ENCODE peak calls at places on chromosomes 5 and 9, in four cellular contexts. Q is thoracic aorta, R is astrocyte of the spinal cord, Y is uterus. P is an unnamed sample.

GRCh38 chr9:127450170-127450830 is 906 bp downstream of the RPL12 start:
- DNase-seq in Y (no peak), R (peak; percentile 16), Q (no peak), P (no peak)

GRCh38 chr9:127283917-127284316 is 19.3 kb downstream of the GARNL3 start:
- DNase-seq in R (peak; percentile 48), Q (no peak), Y (peak; percentile 29), P (peak; percentile 46)

GRCh38 chr5:71924325-71924724 is 182.9 kb upstream of the MAP1B start:
- DNase-seq in Q (no peak), R (peak; percentile 39), Y (no peak), P (peak; percentile 9)

GRCh38 chr5:138967806-138968448 is 92.8 kb upstream of the LRRTM2 start:
- DNase-seq in Q (no peak), Y (no peak), R (no peak), P (no peak)

GRCh38 chr9:137589441-137590122 is 730 bp downstream of the ZMYND19 start:
- DNase-seq in Q (no peak), R (no peak), Y (no peak), P (peak; percentile 27)

GRCh38 chr9:121744002-121744686 is 92.7 kb downstream of the DAB2IP start:
- DNase-seq in Y (no peak), R (peak; percentile 56), Q (no peak), P (peak; percentile 50)

GRCh38 chr9:136023401-136024225 is 62.4 kb upstream of the UBAC1 start:
- DNase-seq in Q (no peak), Y (peak; percentile 55), R (peak; percentile 20), P (no peak)

GRCh38 chr5:69035665-69036064 is 58.1 kb upstream of the SLC30A5 start:
- DNase-seq in Y (no peak), Q (no peak), R (no peak), P (peak; percentile 67)

GRCh38 chr9:30774326-30774725 is 1610.1 kb upstream of the ACO1 start:
- DNase-seq in R (no peak), Y (no peak), Q (no peak), P (peak; percentile 10)

GRCh38 chr5:32711693-32712462 is 757 bp downstream of the NPR3 start:
- DNase-seq in Y (no peak), Q (no peak), R (peak; percentile 43), P (peak; percentile 52)

GRCh38 chr9:135980926-135981630 is 19.9 kb upstream of the UBAC1 start:
- DNase-seq in Y (no peak), Q (no peak), R (no peak), P (no peak)

GRCh38 chr9:136829981-136830885 is 12.0 kb upstream of the AJM1 start:
- DNase-seq in Y (no peak), R (no peak), Q (no peak), P (no peak)

GRCh38 chr9:131608469-131609115 is 63.3 kb downstream of the PRRT1B start:
- DNase-seq in Q (peak; percentile 52), R (peak; percentile 85), Y (peak; percentile 76), P (peak; percentile 91)

GRCh38 chr9:4665357-4665756 is 923 bp downstream of the SPATA6L start:
- DNase-seq in Y (no peak), Q (no peak), R (no peak), P (peak; percentile 76)

GRCh38 chr5:9358961-9359686 is 186.8 kb downstream of the SEMA5A start:
- DNase-seq in R (peak; percentile 86), Y (no peak), Q (no peak), P (peak; percentile 60)

GRCh38 chr5:10168254-10168653 is 81.4 kb downstream of the ATPSCKMT start:
- DNase-seq in Y (no peak), Q (no peak), R (no peak), P (no peak)

GRCh38 chr9:118563677-118564076 is 805.6 kb downstream of the BRINP1 start:
- DNase-seq in Q (no peak), R (no peak), Y (no peak), P (peak; percentile 79)

GRCh38 chr9:76652894-76653293 is 111.3 kb upstream of the PCA3 start:
- DNase-seq in Q (no peak), R (peak; percentile 25), Y (no peak), P (no peak)

GRCh38 chr9:101569736-101570501 is 24.9 kb downstream of the PPP3R2 start:
- DNase-seq in Q (no peak), Y (no peak), R (no peak), P (no peak)

GRCh38 chr5:133199366-133199901 is 147.6 kb downstream of the HSPA4 start:
- DNase-seq in Q (no peak), R (no peak), Y (no peak), P (no peak)

GRCh38 chr9:129968690-129969485 is 74.1 kb downstream of the FNBP1 start:
- DNase-seq in Q (no peak), R (peak; percentile 89), Y (no peak), P (peak; percentile 60)

GRCh38 chr9:97598461-97599288 is 34.5 kb downstream of the TSTD2 start:
- DNase-seq in R (peak; percentile 80), Q (peak; percentile 47), Y (peak; percentile 69), P (peak; percentile 81)

GRCh38 chr5:110665184-110665726 is 61.2 kb downstream of the TMEM232 start:
- DNase-seq in Q (no peak), R (no peak), Y (no peak), P (no peak)

GRCh38 chr5:52693279-52693678 is 94.4 kb upstream of the ITGA1 start:
- DNase-seq in Q (no peak), R (peak; percentile 31), Y (no peak), P (peak; percentile 58)

GRCh38 chr5:104793031-104793430 is 1230.4 kb upstream of the NUDT12 start:
- DNase-seq in Q (no peak), Y (no peak), R (peak; percentile 41), P (peak; percentile 0)

GRCh38 chr5:76163111-76163628 is 80.0 kb downstream of the SV2C start:
- DNase-seq in Y (no peak), Q (no peak), R (no peak), P (peak; percentile 13)

GRCh38 chr9:94584555-94584954 is 9.1 kb downstream of the FBP2 start:
- DNase-seq in Q (no peak), R (no peak), Y (no peak), P (no peak)

GRCh38 chr5:151740336-151740942 is 18.0 kb downstream of the ATOX1 start:
- DNase-seq in Y (peak; percentile 83), Q (no peak), R (peak; percentile 97), P (peak; percentile 63)

GRCh38 chr9:117771162-117771561 is 67.0 kb downstream of the TLR4 start:
- DNase-seq in R (no peak), Q (no peak), Y (no peak), P (no peak)

GRCh38 chr9:137272241-137273094 is 5.1 kb upstream of the TOR4A start:
- DNase-seq in Y (no peak), R (no peak), Q (no peak), P (no peak)

GRCh38 chr5:66991746-66992145 is 204.9 kb downstream of the CD180 start:
- DNase-seq in Q (no peak), R (no peak), Y (no peak), P (peak; percentile 67)

GRCh38 chr9:98175013-98175679 is 17.3 kb downstream of the CORO2A start:
- DNase-seq in Q (no peak), Y (no peak), R (no peak), P (no peak)

GRCh38 chr5:32030686-32031478 is 143.2 kb downstream of the GOLPH3 start:
- DNase-seq in Y (no peak), Q (no peak), R (no peak), P (peak; percentile 70)

GRCh38 chr5:77210091-77211012 is at the start of gene PDE8B:
- DNase-seq in Q (no peak), R (no peak), Y (peak; percentile 33), P (no peak)
- H3K4me3 ChIP-seq in Q (peak within 1 kb of the TSS; percentile 89), R (peak within 1 kb of the TSS; percentile 13), Y (peak within 1 kb of the TSS; percentile 41), P (no peak within 1 kb of the TSS)

GRCh38 chr9:35998333-35998732 is 38.4 kb upstream of the RECK start:
- DNase-seq in Y (no peak), R (no peak), Q (no peak), P (no peak)

GRCh38 chr9:35993976-35994720 is 36.2 kb upstream of the OR2S2 start:
- DNase-seq in Q (no peak), Y (no peak), R (no peak), P (no peak)

GRCh38 chr9:35990155-35990554 is 32.2 kb upstream of the OR2S2 start:
- DNase-seq in Y (no peak), Q (no peak), R (no peak), P (no peak)

GRCh38 chr9:35996358-35996970 is 38.5 kb upstream of the OR2S2 start:
- DNase-seq in Q (no peak), Y (no peak), R (peak; percentile 35), P (peak; percentile 18)

DNA sequence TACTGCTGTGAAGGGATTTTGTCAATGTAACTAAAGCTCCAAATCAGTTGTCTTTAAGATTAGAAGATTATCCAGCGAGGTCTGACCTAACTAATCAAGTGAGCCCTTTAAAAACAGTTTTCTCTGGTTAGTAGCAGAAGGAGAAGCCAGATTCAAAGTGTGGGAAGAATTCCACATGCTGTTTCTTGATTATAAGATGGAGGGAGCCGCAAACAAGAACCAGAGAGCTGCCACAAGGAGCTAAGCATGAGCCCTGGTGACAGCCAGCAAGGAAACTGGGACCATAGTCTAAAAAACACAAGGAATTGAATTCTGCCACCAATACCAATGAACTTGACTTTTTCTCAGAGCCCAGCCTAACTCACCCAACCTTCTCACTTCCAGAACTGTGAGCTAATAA is 37.0 kb upstream of the OR2S2 start:
- DNase-seq in Q (no peak), R (no peak), Y (no peak), P (no peak)
- TF ChIP-seq CTCF in Q (no peak), R (no peak), Y (no peak), P (no peak)

GRCh38 chr5:141508808-141509611 is 20.1 kb downstream of the PCDHGC5 start:
- DNase-seq in R (peak; percentile 96), Q (peak; percentile 66), Y (peak; percentile 81), P (peak; percentile 95)

GRCh38 chr5:141506381-141507155 is 17.7 kb downstream of the PCDHGC5 start:
- DNase-seq in Y (no peak), R (no peak), Q (no peak), P (no peak)

GRCh38 chr5:141507387-141508091 is 18.7 kb downstream of the PCDHGC5 start:
- DNase-seq in Q (no peak), Y (peak; percentile 76), R (peak; percentile 89), P (no peak)

GRCh38 chr5:141510160-141510559 is 21.3 kb downstream of the PCDHGC5 start:
- DNase-seq in R (no peak), Q (no peak), Y (no peak), P (no peak)

DNA sequence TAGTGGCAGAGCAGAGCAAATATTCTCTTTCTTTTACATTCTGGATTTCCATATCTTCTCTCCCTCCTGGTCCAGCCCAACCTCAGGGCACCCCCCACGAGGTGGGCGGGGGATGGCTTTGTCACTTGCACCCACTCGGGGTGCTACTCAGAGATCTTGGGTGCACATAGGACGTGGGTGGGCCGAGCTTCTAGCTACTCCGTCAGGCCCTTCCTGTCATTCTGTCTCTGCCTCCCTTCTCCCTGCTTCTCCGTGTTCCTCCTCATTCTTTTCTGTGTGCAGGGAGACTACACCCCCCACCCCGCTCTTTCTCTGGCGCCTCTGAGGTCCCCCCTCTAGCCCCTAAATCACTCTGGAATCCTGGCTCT is 19.5 kb downstream of the PCDHGC5 start:
- DNase-seq in Y (no peak), R (no peak), Q (no peak), P (no peak)
- H3K4me3 ChIP-seq in Y (peak overlapping the region; percentile 30), R (peak overlapping the region; percentile 4), Q (peak overlapping the region; percentile 62), P (no peak overlapping the region)

DNA sequence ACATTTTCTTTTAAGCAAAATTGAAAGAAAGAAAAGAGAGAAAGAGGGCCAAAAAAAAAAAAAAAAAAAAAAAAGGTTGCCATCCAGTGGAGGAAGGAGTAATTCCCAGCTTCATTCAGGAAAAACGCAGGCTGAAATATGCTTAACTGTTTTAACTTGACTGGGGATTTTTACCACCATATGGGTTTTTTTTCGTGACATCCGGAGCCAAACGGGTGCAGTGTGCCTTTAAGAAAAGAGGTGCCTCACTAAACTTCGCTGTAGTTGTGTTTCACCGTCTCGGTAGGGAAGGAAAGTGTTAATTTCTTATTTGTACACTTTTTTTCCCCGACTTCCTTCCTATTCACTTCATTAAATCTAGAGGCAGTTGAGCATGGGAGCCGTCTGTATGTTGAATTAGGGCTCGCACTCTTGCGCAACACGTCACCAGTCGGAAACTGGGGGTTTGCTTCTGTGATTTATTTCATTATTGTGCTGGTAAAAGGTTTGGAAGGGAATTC is 143.0 kb downstream of the SMARCA2 start:
- DNase-seq in Y (peak; percentile 60), R (peak; percentile 73), Q (no peak), P (peak; percentile 71)
- TF ChIP-seq CTCF in Y (no peak), R (no peak), Q (no peak), P (peak; percentile 21)